ENCODE peak calls at places on chromosomes 3 and 15, in six cellular contexts. One of them, this sample, is unnamed.

GRCh38 chr3:25653322-25653721 is 11.4 kb downstream of the TOP2B start:
- DNase-seq in upper lobe of left lung: no peak
- DNase-seq in tibial artery: no peak
- DNase-seq in sigmoid colon: no peak
- DNase-seq in CD8-positive, alpha-beta T cell: no peak
- DNase-seq in OCI-LY7: no peak
- DNase-seq in this sample: no peak

GRCh38 chr3:180390313-180390712 is 211.7 kb upstream of the TTC14 start:
- DNase-seq in upper lobe of left lung: no peak
- DNase-seq in tibial artery: no peak
- DNase-seq in sigmoid colon: no peak
- DNase-seq in CD8-positive, alpha-beta T cell: no peak
- DNase-seq in OCI-LY7: no peak
- DNase-seq in this sample: no peak

GRCh38 chr3:36214460-36214859 is 165.8 kb upstream of the STAC start:
- DNase-seq in upper lobe of left lung: no peak
- DNase-seq in tibial artery: no peak
- DNase-seq in sigmoid colon: no peak
- DNase-seq in CD8-positive, alpha-beta T cell: no peak
- DNase-seq in OCI-LY7: no peak
- DNase-seq in this sample: no peak

GRCh38 chr15:39585871-39586301 is 5.0 kb downstream of the THBS1 start:
- DNase-seq in upper lobe of left lung: no peak
- DNase-seq in tibial artery: no peak
- DNase-seq in sigmoid colon: no peak
- DNase-seq in CD8-positive, alpha-beta T cell: no peak
- DNase-seq in OCI-LY7: no peak
- DNase-seq in this sample: no peak

GRCh38 chr3:143135150-143135549 is 15.6 kb downstream of the CHST2 start:
- DNase-seq in upper lobe of left lung: peak; percentile 45
- DNase-seq in tibial artery: peak; percentile 25
- DNase-seq in sigmoid colon: no peak
- DNase-seq in CD8-positive, alpha-beta T cell: no peak
- DNase-seq in OCI-LY7: no peak
- DNase-seq in this sample: no peak

GRCh38 chr3:172568713-172569112 is 45.5 kb upstream of the TNFSF10 start:
- DNase-seq in upper lobe of left lung: no peak
- DNase-seq in tibial artery: no peak
- DNase-seq in sigmoid colon: no peak
- DNase-seq in CD8-positive, alpha-beta T cell: no peak
- DNase-seq in OCI-LY7: no peak
- DNase-seq in this sample: no peak

GRCh38 chr3:121998030-121998580 is 23.9 kb downstream of the ILDR1 start:
- DNase-seq in upper lobe of left lung: no peak
- DNase-seq in tibial artery: no peak
- DNase-seq in sigmoid colon: no peak
- DNase-seq in CD8-positive, alpha-beta T cell: no peak
- DNase-seq in OCI-LY7: peak; percentile 40
- DNase-seq in this sample: no peak

GRCh38 chr15:98124576-98124975 is 164.1 kb downstream of the ARRDC4 start:
- DNase-seq in upper lobe of left lung: no peak
- DNase-seq in tibial artery: no peak
- DNase-seq in sigmoid colon: no peak
- DNase-seq in CD8-positive, alpha-beta T cell: no peak
- DNase-seq in OCI-LY7: no peak
- DNase-seq in this sample: no peak

GRCh38 chr3:52606373-52607085 is 70.1 kb downstream of the UQCC5 start:
- DNase-seq in upper lobe of left lung: peak; percentile 72
- DNase-seq in tibial artery: no peak
- DNase-seq in sigmoid colon: no peak
- DNase-seq in CD8-positive, alpha-beta T cell: no peak
- DNase-seq in OCI-LY7: no peak
- DNase-seq in this sample: peak; percentile 51

GRCh38 chr15:39499701-39500100 is 81.2 kb upstream of the THBS1 start:
- DNase-seq in upper lobe of left lung: no peak
- DNase-seq in tibial artery: no peak
- DNase-seq in sigmoid colon: no peak
- DNase-seq in CD8-positive, alpha-beta T cell: no peak
- DNase-seq in OCI-LY7: no peak
- DNase-seq in this sample: no peak

GRCh38 chr3:150145659-150146058 is 175.0 kb upstream of the PFN2 start:
- DNase-seq in upper lobe of left lung: no peak
- DNase-seq in tibial artery: no peak
- DNase-seq in sigmoid colon: peak; percentile 67
- DNase-seq in CD8-positive, alpha-beta T cell: no peak
- DNase-seq in OCI-LY7: no peak
- DNase-seq in this sample: no peak

GRCh38 chr3:71385040-71385685 is 198.4 kb downstream of the FOXP1 start:
- DNase-seq in upper lobe of left lung: no peak
- DNase-seq in tibial artery: no peak
- DNase-seq in sigmoid colon: no peak
- DNase-seq in CD8-positive, alpha-beta T cell: no peak
- DNase-seq in OCI-LY7: no peak
- DNase-seq in this sample: no peak

GRCh38 chr15:67130673-67131601 is 65.5 kb downstream of the SMAD3 start:
- DNase-seq in upper lobe of left lung: peak; percentile 57
- DNase-seq in tibial artery: peak; percentile 76
- DNase-seq in sigmoid colon: peak; percentile 61
- DNase-seq in CD8-positive, alpha-beta T cell: no peak
- DNase-seq in OCI-LY7: no peak
- DNase-seq in this sample: no peak

GRCh38 chr15:64009241-64009640 is 37.0 kb downstream of the DAPK2 start:
- DNase-seq in upper lobe of left lung: no peak
- DNase-seq in tibial artery: no peak
- DNase-seq in sigmoid colon: no peak
- DNase-seq in CD8-positive, alpha-beta T cell: no peak
- DNase-seq in OCI-LY7: no peak
- DNase-seq in this sample: peak; percentile 70

GRCh38 chr3:14441920-14442300 is 39.5 kb downstream of the SLC6A6 start:
- DNase-seq in upper lobe of left lung: no peak
- DNase-seq in tibial artery: no peak
- DNase-seq in sigmoid colon: no peak
- DNase-seq in CD8-positive, alpha-beta T cell: no peak
- DNase-seq in OCI-LY7: no peak
- DNase-seq in this sample: no peak

GRCh38 chr3:66622756-66623452 is 122.1 kb upstream of the LRIG1 start:
- DNase-seq in upper lobe of left lung: no peak
- DNase-seq in tibial artery: no peak
- DNase-seq in sigmoid colon: no peak
- DNase-seq in CD8-positive, alpha-beta T cell: no peak
- DNase-seq in OCI-LY7: no peak
- DNase-seq in this sample: peak; percentile 95

GRCh38 chr3:193665370-193665989 is 72.5 kb downstream of the OPA1 start:
- DNase-seq in upper lobe of left lung: no peak
- DNase-seq in tibial artery: no peak
- DNase-seq in sigmoid colon: no peak
- DNase-seq in CD8-positive, alpha-beta T cell: no peak
- DNase-seq in OCI-LY7: peak; percentile 58
- DNase-seq in this sample: peak; percentile 36

GRCh38 chr15:89419370-89419984 is 76.9 kb downstream of the RHCG start:
- DNase-seq in upper lobe of left lung: no peak
- DNase-seq in tibial artery: no peak
- DNase-seq in sigmoid colon: no peak
- DNase-seq in CD8-positive, alpha-beta T cell: no peak
- DNase-seq in OCI-LY7: peak; percentile 14
- DNase-seq in this sample: no peak

GRCh38 chr15:88331291-88331690 is 74.8 kb upstream of the NTRK3 start:
- DNase-seq in upper lobe of left lung: peak; percentile 26
- DNase-seq in tibial artery: no peak
- DNase-seq in sigmoid colon: no peak
- DNase-seq in CD8-positive, alpha-beta T cell: no peak
- DNase-seq in OCI-LY7: peak; percentile 83
- DNase-seq in this sample: peak; percentile 1

GRCh38 chr15:56765252-56765651 is 31.9 kb upstream of the ZNF280D start:
- DNase-seq in upper lobe of left lung: no peak
- DNase-seq in tibial artery: no peak
- DNase-seq in sigmoid colon: no peak
- DNase-seq in CD8-positive, alpha-beta T cell: no peak
- DNase-seq in OCI-LY7: peak; percentile 32
- DNase-seq in this sample: no peak

GRCh38 chr3:128275316-128276150 is 122.3 kb downstream of the EEFSEC start:
- DNase-seq in upper lobe of left lung: no peak
- DNase-seq in tibial artery: no peak
- DNase-seq in sigmoid colon: no peak
- DNase-seq in CD8-positive, alpha-beta T cell: no peak
- DNase-seq in OCI-LY7: no peak
- DNase-seq in this sample: no peak

GRCh38 chr15:66842710-66843441 is 140.8 kb downstream of the SMAD6 start:
- DNase-seq in upper lobe of left lung: peak; percentile 86
- DNase-seq in tibial artery: peak; percentile 90
- DNase-seq in sigmoid colon: peak; percentile 91
- DNase-seq in CD8-positive, alpha-beta T cell: no peak
- DNase-seq in OCI-LY7: no peak
- DNase-seq in this sample: peak; percentile 91

GRCh38 chr3:48571938-48572337 is 8.4 kb upstream of the UCN2 start:
- DNase-seq in upper lobe of left lung: no peak
- DNase-seq in tibial artery: no peak
- DNase-seq in sigmoid colon: no peak
- DNase-seq in CD8-positive, alpha-beta T cell: no peak
- DNase-seq in OCI-LY7: no peak
- DNase-seq in this sample: no peak

GRCh38 chr3:14322667-14323295 is 79.6 kb upstream of the SLC6A6 start:
- DNase-seq in upper lobe of left lung: no peak
- DNase-seq in tibial artery: no peak
- DNase-seq in sigmoid colon: no peak
- DNase-seq in CD8-positive, alpha-beta T cell: no peak
- DNase-seq in OCI-LY7: no peak
- DNase-seq in this sample: peak; percentile 40

GRCh38 chr15:63234479-63234878 is 42.9 kb upstream of the APH1B start:
- DNase-seq in upper lobe of left lung: peak; percentile 70
- DNase-seq in tibial artery: peak; percentile 74
- DNase-seq in sigmoid colon: peak; percentile 81
- DNase-seq in CD8-positive, alpha-beta T cell: no peak
- DNase-seq in OCI-LY7: no peak
- DNase-seq in this sample: peak; percentile 89

GRCh38 chr3:124592658-124593441 is 137.4 kb upstream of the UMPS start:
- DNase-seq in upper lobe of left lung: peak; percentile 62
- DNase-seq in tibial artery: no peak
- DNase-seq in sigmoid colon: no peak
- DNase-seq in CD8-positive, alpha-beta T cell: no peak
- DNase-seq in OCI-LY7: no peak
- DNase-seq in this sample: peak; percentile 96
- H3K4me3 ChIP-seq in upper lobe of left lung: no peak overlapping the region
- H3K4me3 ChIP-seq in tibial artery: no peak overlapping the region
- H3K4me3 ChIP-seq in sigmoid colon: no peak overlapping the region
- H3K4me3 ChIP-seq in CD8-positive, alpha-beta T cell: no peak overlapping the region
- H3K4me3 ChIP-seq in OCI-LY7: no peak overlapping the region
- H3K4me3 ChIP-seq in this sample: no peak overlapping the region

GRCh38 chr15:41809121-41809520 is 18.8 kb upstream of the JMJD7 start:
- DNase-seq in upper lobe of left lung: no peak
- DNase-seq in tibial artery: no peak
- DNase-seq in sigmoid colon: peak; percentile 4
- DNase-seq in CD8-positive, alpha-beta T cell: no peak
- DNase-seq in OCI-LY7: no peak
- DNase-seq in this sample: no peak
- H3K4me1 ChIP-seq in upper lobe of left lung: no peaks in the 10 kb centered on the region
- H3K4me1 ChIP-seq in tibial artery: peaks cover 18% of the 10 kb centered on the region
- H3K4me1 ChIP-seq in sigmoid colon: peaks cover 32% of the 10 kb centered on the region
- H3K4me1 ChIP-seq in CD8-positive, alpha-beta T cell: peaks cover 28% of the 10 kb centered on the region
- H3K4me1 ChIP-seq in OCI-LY7: peaks cover 16% of the 10 kb centered on the region
- H3K4me1 ChIP-seq in this sample: no peaks in the 10 kb centered on the region

GRCh38 chr3:151228291-151229125 is 25.5 kb upstream of the GPR171 start:
- DNase-seq in upper lobe of left lung: no peak
- DNase-seq in tibial artery: no peak
- DNase-seq in sigmoid colon: no peak
- DNase-seq in CD8-positive, alpha-beta T cell: no peak
- DNase-seq in OCI-LY7: peak; percentile 3
- DNase-seq in this sample: no peak

GRCh38 chr3:151225040-151225975 is 22.3 kb upstream of the GPR171 start:
- DNase-seq in upper lobe of left lung: no peak
- DNase-seq in tibial artery: no peak
- DNase-seq in sigmoid colon: no peak
- DNase-seq in CD8-positive, alpha-beta T cell: no peak
- DNase-seq in OCI-LY7: no peak
- DNase-seq in this sample: no peak

GRCh38 chr3:151226088-151226563 is 23.1 kb upstream of the GPR171 start:
- DNase-seq in upper lobe of left lung: no peak
- DNase-seq in tibial artery: no peak
- DNase-seq in sigmoid colon: no peak
- DNase-seq in CD8-positive, alpha-beta T cell: no peak
- DNase-seq in OCI-LY7: no peak
- DNase-seq in this sample: no peak

GRCh38 chr3:151226825-151227224 is 23.8 kb upstream of the GPR171 start:
- DNase-seq in upper lobe of left lung: no peak
- DNase-seq in tibial artery: no peak
- DNase-seq in sigmoid colon: no peak
- DNase-seq in CD8-positive, alpha-beta T cell: no peak
- DNase-seq in OCI-LY7: no peak
- DNase-seq in this sample: no peak

DNA sequence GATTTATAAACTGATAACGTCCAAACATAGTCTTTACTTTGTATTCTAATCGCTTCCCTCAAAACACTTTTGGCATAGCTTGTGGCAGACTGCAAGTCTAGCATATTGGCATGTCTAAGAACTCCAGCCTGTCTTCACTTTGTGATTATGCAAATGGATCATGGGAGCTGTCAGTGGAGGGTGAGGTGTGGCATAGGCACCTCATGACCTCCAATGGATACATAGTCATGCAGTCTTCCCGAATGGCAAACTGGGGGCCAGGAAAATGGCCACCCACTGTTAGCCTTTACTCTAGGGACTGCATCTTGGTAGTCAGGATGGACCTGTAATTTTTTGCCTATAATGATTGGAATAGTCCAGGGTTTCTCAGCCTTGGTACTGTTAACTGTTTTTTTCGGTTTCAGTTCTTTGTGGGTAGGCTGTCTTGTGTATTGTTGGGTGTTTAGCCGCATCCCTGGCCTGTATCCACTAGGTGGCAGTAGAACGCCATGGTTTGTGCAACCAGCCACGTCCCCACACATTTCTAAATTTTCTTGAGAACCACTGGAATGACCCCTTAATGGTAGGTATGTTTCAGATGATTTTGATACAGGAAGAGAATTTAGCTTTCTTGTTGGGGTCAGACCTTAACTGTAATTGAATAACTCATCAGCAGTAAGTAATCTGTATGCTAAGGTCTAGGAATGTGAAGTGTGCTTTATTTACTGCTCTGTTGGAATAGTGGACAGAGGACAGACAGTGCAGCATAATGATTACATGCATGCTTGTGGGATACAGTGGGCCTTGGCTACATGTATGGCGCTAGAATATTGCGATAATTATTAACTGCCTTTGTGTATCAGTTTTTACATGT is 24.6 kb upstream of the GPR171 start:
- DNase-seq in upper lobe of left lung: peak; percentile 75
- DNase-seq in tibial artery: peak; percentile 71
- DNase-seq in sigmoid colon: peak; percentile 84
- DNase-seq in CD8-positive, alpha-beta T cell: peak; percentile 72
- DNase-seq in OCI-LY7: peak; percentile 77
- DNase-seq in this sample: peak; percentile 77
- H3K27ac ChIP-seq in upper lobe of left lung: no peak overlapping the region
- H3K27ac ChIP-seq in tibial artery: no peak overlapping the region
- H3K27ac ChIP-seq in sigmoid colon: peak overlapping the region; percentile 62
- H3K27ac ChIP-seq in CD8-positive, alpha-beta T cell: no peak overlapping the region
- H3K27ac ChIP-seq in OCI-LY7: no peak overlapping the region
- H3K27ac ChIP-seq in this sample: peak overlapping the region; percentile 51

DNA sequence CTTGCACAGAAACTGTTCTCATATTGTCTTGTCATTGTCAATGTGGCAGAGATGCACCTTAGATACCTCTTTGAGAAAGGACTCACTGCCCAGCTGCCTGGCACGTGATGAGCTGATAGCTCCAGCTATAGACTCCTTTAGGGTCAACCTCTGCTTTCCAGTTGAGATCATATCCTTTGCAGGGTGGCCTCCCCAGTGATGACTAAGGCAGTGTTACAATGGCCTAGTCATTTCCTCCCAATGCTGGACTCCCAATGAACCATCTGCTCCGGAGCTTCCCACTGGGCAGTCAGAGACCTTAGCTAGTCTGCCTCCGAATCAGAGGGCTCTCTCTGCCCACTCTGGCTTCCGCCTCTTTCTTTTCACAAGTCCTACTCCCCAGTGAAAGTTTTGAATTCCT is 79.5 kb downstream of the CHRD start:
- DNase-seq in upper lobe of left lung: no peak
- DNase-seq in tibial artery: no peak
- DNase-seq in sigmoid colon: no peak
- DNase-seq in CD8-positive, alpha-beta T cell: no peak
- DNase-seq in OCI-LY7: no peak
- DNase-seq in this sample: no peak
- H3K4me3 ChIP-seq in upper lobe of left lung: no peak overlapping the region
- H3K4me3 ChIP-seq in tibial artery: no peak overlapping the region
- H3K4me3 ChIP-seq in sigmoid colon: no peak overlapping the region
- H3K4me3 ChIP-seq in CD8-positive, alpha-beta T cell: no peak overlapping the region
- H3K4me3 ChIP-seq in OCI-LY7: no peak overlapping the region
- H3K4me3 ChIP-seq in this sample: no peak overlapping the region